ENCODE peak calls at places on chromosomes 2 and 18, in ten cellular contexts. One of them, this sample, is unnamed.

GRCh38 chr2:35343135-35343534 is 1012.4 kb upstream of the CRIM1 start:
- DNase-seq in skeletal muscle cell: no peak
- DNase-seq in progenitor cell of endocrine pancreas: no peak
- DNase-seq in stimulated activated CD8-positive, alpha-beta memory T cell treated with anti-CD3 and anti-CD28 coated beads, Interleukin-15, amount 100 ng/mL, for 24 hours: no peak
- DNase-seq in OCI-LY7: peak; percentile 7
- DNase-seq in neuronal stem cell: no peak
- DNase-seq in stimulated activated CD4-positive, alpha-beta T cell treated with anti-CD3 and anti-CD28 coated beads, Interleukin-4, amount 100 ng/mL, for 24 hours: no peak
- DNase-seq in SHP77: no peak
- DNase-seq in CD4-positive, alpha-beta T cell: no peak
- DNase-seq in GM04504: no peak
- DNase-seq in this sample: no peak

GRCh38 chr2:106816974-106817373 is 69.0 kb downstream of the ST6GAL2 start:
- DNase-seq in skeletal muscle cell: no peak
- DNase-seq in progenitor cell of endocrine pancreas: no peak
- DNase-seq in stimulated activated CD8-positive, alpha-beta memory T cell treated with anti-CD3 and anti-CD28 coated beads, Interleukin-15, amount 100 ng/mL, for 24 hours: no peak
- DNase-seq in OCI-LY7: no peak
- DNase-seq in neuronal stem cell: no peak
- DNase-seq in stimulated activated CD4-positive, alpha-beta T cell treated with anti-CD3 and anti-CD28 coated beads, Interleukin-4, amount 100 ng/mL, for 24 hours: no peak
- DNase-seq in SHP77: no peak
- DNase-seq in CD4-positive, alpha-beta T cell: no peak
- DNase-seq in GM04504: no peak
- DNase-seq in this sample: no peak

GRCh38 chr2:231245253-231246094 is 47.0 kb downstream of the ARMC9 start:
- DNase-seq in skeletal muscle cell: no peak
- DNase-seq in progenitor cell of endocrine pancreas: no peak
- DNase-seq in stimulated activated CD8-positive, alpha-beta memory T cell treated with anti-CD3 and anti-CD28 coated beads, Interleukin-15, amount 100 ng/mL, for 24 hours: no peak
- DNase-seq in OCI-LY7: peak; percentile 23
- DNase-seq in neuronal stem cell: no peak
- DNase-seq in stimulated activated CD4-positive, alpha-beta T cell treated with anti-CD3 and anti-CD28 coated beads, Interleukin-4, amount 100 ng/mL, for 24 hours: no peak
- DNase-seq in SHP77: no peak
- DNase-seq in CD4-positive, alpha-beta T cell: no peak
- DNase-seq in GM04504: no peak
- DNase-seq in this sample: no peak

GRCh38 chr2:9264301-9264700 is 57.7 kb downstream of the ASAP2 start:
- DNase-seq in skeletal muscle cell: no peak
- DNase-seq in progenitor cell of endocrine pancreas: no peak
- DNase-seq in stimulated activated CD8-positive, alpha-beta memory T cell treated with anti-CD3 and anti-CD28 coated beads, Interleukin-15, amount 100 ng/mL, for 24 hours: no peak
- DNase-seq in OCI-LY7: no peak
- DNase-seq in neuronal stem cell: no peak
- DNase-seq in stimulated activated CD4-positive, alpha-beta T cell treated with anti-CD3 and anti-CD28 coated beads, Interleukin-4, amount 100 ng/mL, for 24 hours: no peak
- DNase-seq in SHP77: no peak
- DNase-seq in CD4-positive, alpha-beta T cell: no peak
- DNase-seq in GM04504: no peak
- DNase-seq in this sample: peak; percentile 64

GRCh38 chr18:2513616-2514015 is 57.7 kb downstream of the METTL4 start:
- DNase-seq in skeletal muscle cell: no peak
- DNase-seq in progenitor cell of endocrine pancreas: no peak
- DNase-seq in stimulated activated CD8-positive, alpha-beta memory T cell treated with anti-CD3 and anti-CD28 coated beads, Interleukin-15, amount 100 ng/mL, for 24 hours: no peak
- DNase-seq in OCI-LY7: no peak
- DNase-seq in neuronal stem cell: no peak
- DNase-seq in stimulated activated CD4-positive, alpha-beta T cell treated with anti-CD3 and anti-CD28 coated beads, Interleukin-4, amount 100 ng/mL, for 24 hours: no peak
- DNase-seq in SHP77: no peak
- DNase-seq in CD4-positive, alpha-beta T cell: no peak
- DNase-seq in GM04504: no peak
- DNase-seq in this sample: peak; percentile 10

GRCh38 chr2:134244091-134244490 is 9.8 kb upstream of the MGAT5 start:
- DNase-seq in skeletal muscle cell: no peak
- DNase-seq in progenitor cell of endocrine pancreas: no peak
- DNase-seq in stimulated activated CD8-positive, alpha-beta memory T cell treated with anti-CD3 and anti-CD28 coated beads, Interleukin-15, amount 100 ng/mL, for 24 hours: no peak
- DNase-seq in OCI-LY7: no peak
- DNase-seq in neuronal stem cell: no peak
- DNase-seq in stimulated activated CD4-positive, alpha-beta T cell treated with anti-CD3 and anti-CD28 coated beads, Interleukin-4, amount 100 ng/mL, for 24 hours: no peak
- DNase-seq in SHP77: no peak
- DNase-seq in CD4-positive, alpha-beta T cell: no peak
- DNase-seq in GM04504: no peak
- DNase-seq in this sample: peak; percentile 59

GRCh38 chr2:85924522-85924921 is 35.7 kb upstream of the ST3GAL5 start:
- DNase-seq in skeletal muscle cell: peak; percentile 62
- DNase-seq in progenitor cell of endocrine pancreas: no peak
- DNase-seq in stimulated activated CD8-positive, alpha-beta memory T cell treated with anti-CD3 and anti-CD28 coated beads, Interleukin-15, amount 100 ng/mL, for 24 hours: no peak
- DNase-seq in OCI-LY7: no peak
- DNase-seq in neuronal stem cell: no peak
- DNase-seq in stimulated activated CD4-positive, alpha-beta T cell treated with anti-CD3 and anti-CD28 coated beads, Interleukin-4, amount 100 ng/mL, for 24 hours: no peak
- DNase-seq in SHP77: no peak
- DNase-seq in CD4-positive, alpha-beta T cell: no peak
- DNase-seq in GM04504: peak; percentile 78
- DNase-seq in this sample: peak; percentile 88

GRCh38 chr2:42359894-42360483 is 1.0 kb downstream of the COX7A2L start:
- DNase-seq in skeletal muscle cell: peak; percentile 59
- DNase-seq in progenitor cell of endocrine pancreas: no peak
- DNase-seq in stimulated activated CD8-positive, alpha-beta memory T cell treated with anti-CD3 and anti-CD28 coated beads, Interleukin-15, amount 100 ng/mL, for 24 hours: no peak
- DNase-seq in OCI-LY7: peak; percentile 46
- DNase-seq in neuronal stem cell: no peak
- DNase-seq in stimulated activated CD4-positive, alpha-beta T cell treated with anti-CD3 and anti-CD28 coated beads, Interleukin-4, amount 100 ng/mL, for 24 hours: no peak
- DNase-seq in SHP77: no peak
- DNase-seq in CD4-positive, alpha-beta T cell: no peak
- DNase-seq in GM04504: no peak
- DNase-seq in this sample: peak; percentile 66

GRCh38 chr2:70710276-70710675 is 57.7 kb downstream of the ADD2 start:
- DNase-seq in skeletal muscle cell: no peak
- DNase-seq in progenitor cell of endocrine pancreas: no peak
- DNase-seq in stimulated activated CD8-positive, alpha-beta memory T cell treated with anti-CD3 and anti-CD28 coated beads, Interleukin-15, amount 100 ng/mL, for 24 hours: no peak
- DNase-seq in OCI-LY7: no peak
- DNase-seq in neuronal stem cell: no peak
- DNase-seq in stimulated activated CD4-positive, alpha-beta T cell treated with anti-CD3 and anti-CD28 coated beads, Interleukin-4, amount 100 ng/mL, for 24 hours: no peak
- DNase-seq in SHP77: no peak
- DNase-seq in CD4-positive, alpha-beta T cell: no peak
- DNase-seq in GM04504: no peak
- DNase-seq in this sample: peak; percentile 4

GRCh38 chr2:218983971-218984238 is 1.1 kb downstream of the FEV start:
- DNase-seq in skeletal muscle cell: no peak
- DNase-seq in progenitor cell of endocrine pancreas: no peak
- DNase-seq in stimulated activated CD8-positive, alpha-beta memory T cell treated with anti-CD3 and anti-CD28 coated beads, Interleukin-15, amount 100 ng/mL, for 24 hours: no peak
- DNase-seq in OCI-LY7: no peak
- DNase-seq in neuronal stem cell: no peak
- DNase-seq in stimulated activated CD4-positive, alpha-beta T cell treated with anti-CD3 and anti-CD28 coated beads, Interleukin-4, amount 100 ng/mL, for 24 hours: no peak
- DNase-seq in SHP77: no peak
- DNase-seq in CD4-positive, alpha-beta T cell: no peak
- DNase-seq in GM04504: no peak
- DNase-seq in this sample: no peak

GRCh38 chr2:43075906-43076585 is 150.4 kb downstream of the ZFP36L2 start:
- DNase-seq in skeletal muscle cell: peak; percentile 88
- DNase-seq in progenitor cell of endocrine pancreas: no peak
- DNase-seq in stimulated activated CD8-positive, alpha-beta memory T cell treated with anti-CD3 and anti-CD28 coated beads, Interleukin-15, amount 100 ng/mL, for 24 hours: no peak
- DNase-seq in OCI-LY7: no peak
- DNase-seq in neuronal stem cell: no peak
- DNase-seq in stimulated activated CD4-positive, alpha-beta T cell treated with anti-CD3 and anti-CD28 coated beads, Interleukin-4, amount 100 ng/mL, for 24 hours: no peak
- DNase-seq in SHP77: no peak
- DNase-seq in CD4-positive, alpha-beta T cell: no peak
- DNase-seq in GM04504: no peak
- DNase-seq in this sample: peak; percentile 94

GRCh38 chr2:73156539-73157124 is 43.9 kb upstream of the RAB11FIP5 start:
- DNase-seq in skeletal muscle cell: no peak
- DNase-seq in progenitor cell of endocrine pancreas: peak; percentile 49
- DNase-seq in stimulated activated CD8-positive, alpha-beta memory T cell treated with anti-CD3 and anti-CD28 coated beads, Interleukin-15, amount 100 ng/mL, for 24 hours: no peak
- DNase-seq in OCI-LY7: no peak
- DNase-seq in neuronal stem cell: peak; percentile 57
- DNase-seq in stimulated activated CD4-positive, alpha-beta T cell treated with anti-CD3 and anti-CD28 coated beads, Interleukin-4, amount 100 ng/mL, for 24 hours: peak; percentile 42
- DNase-seq in SHP77: peak; percentile 55
- DNase-seq in CD4-positive, alpha-beta T cell: peak; percentile 14
- DNase-seq in GM04504: no peak
- DNase-seq in this sample: peak; percentile 61

GRCh38 chr18:13610517-13610916 is 115.8 kb downstream of the FAM210A start:
- DNase-seq in skeletal muscle cell: no peak
- DNase-seq in progenitor cell of endocrine pancreas: no peak
- DNase-seq in stimulated activated CD8-positive, alpha-beta memory T cell treated with anti-CD3 and anti-CD28 coated beads, Interleukin-15, amount 100 ng/mL, for 24 hours: no peak
- DNase-seq in OCI-LY7: peak; percentile 50
- DNase-seq in neuronal stem cell: no peak
- DNase-seq in stimulated activated CD4-positive, alpha-beta T cell treated with anti-CD3 and anti-CD28 coated beads, Interleukin-4, amount 100 ng/mL, for 24 hours: no peak
- DNase-seq in SHP77: no peak
- DNase-seq in CD4-positive, alpha-beta T cell: no peak
- DNase-seq in GM04504: no peak
- DNase-seq in this sample: no peak

GRCh38 chr2:217822296-217823252 is 180.2 kb downstream of the TNS1 start:
- DNase-seq in skeletal muscle cell: no peak
- DNase-seq in progenitor cell of endocrine pancreas: no peak
- DNase-seq in stimulated activated CD8-positive, alpha-beta memory T cell treated with anti-CD3 and anti-CD28 coated beads, Interleukin-15, amount 100 ng/mL, for 24 hours: no peak
- DNase-seq in OCI-LY7: no peak
- DNase-seq in neuronal stem cell: no peak
- DNase-seq in stimulated activated CD4-positive, alpha-beta T cell treated with anti-CD3 and anti-CD28 coated beads, Interleukin-4, amount 100 ng/mL, for 24 hours: no peak
- DNase-seq in SHP77: no peak
- DNase-seq in CD4-positive, alpha-beta T cell: no peak
- DNase-seq in GM04504: no peak
- DNase-seq in this sample: no peak

GRCh38 chr2:101725515-101726192 is 28.1 kb downstream of the MAP4K4 start:
- DNase-seq in skeletal muscle cell: no peak
- DNase-seq in progenitor cell of endocrine pancreas: no peak
- DNase-seq in stimulated activated CD8-positive, alpha-beta memory T cell treated with anti-CD3 and anti-CD28 coated beads, Interleukin-15, amount 100 ng/mL, for 24 hours: no peak
- DNase-seq in OCI-LY7: peak; percentile 45
- DNase-seq in neuronal stem cell: no peak
- DNase-seq in stimulated activated CD4-positive, alpha-beta T cell treated with anti-CD3 and anti-CD28 coated beads, Interleukin-4, amount 100 ng/mL, for 24 hours: no peak
- DNase-seq in SHP77: no peak
- DNase-seq in CD4-positive, alpha-beta T cell: no peak
- DNase-seq in GM04504: no peak
- DNase-seq in this sample: peak; percentile 50

GRCh38 chr2:20214566-20215182 is 10.3 kb downstream of the SDC1 start:
- DNase-seq in skeletal muscle cell: no peak
- DNase-seq in progenitor cell of endocrine pancreas: no peak
- DNase-seq in stimulated activated CD8-positive, alpha-beta memory T cell treated with anti-CD3 and anti-CD28 coated beads, Interleukin-15, amount 100 ng/mL, for 24 hours: no peak
- DNase-seq in OCI-LY7: no peak
- DNase-seq in neuronal stem cell: no peak
- DNase-seq in stimulated activated CD4-positive, alpha-beta T cell treated with anti-CD3 and anti-CD28 coated beads, Interleukin-4, amount 100 ng/mL, for 24 hours: no peak
- DNase-seq in SHP77: no peak
- DNase-seq in CD4-positive, alpha-beta T cell: no peak
- DNase-seq in GM04504: no peak
- DNase-seq in this sample: no peak

GRCh38 chr2:140457483-140457882 is 1673.3 kb downstream of the LRP1B start:
- DNase-seq in skeletal muscle cell: no peak
- DNase-seq in progenitor cell of endocrine pancreas: no peak
- DNase-seq in stimulated activated CD8-positive, alpha-beta memory T cell treated with anti-CD3 and anti-CD28 coated beads, Interleukin-15, amount 100 ng/mL, for 24 hours: no peak
- DNase-seq in OCI-LY7: no peak
- DNase-seq in neuronal stem cell: no peak
- DNase-seq in stimulated activated CD4-positive, alpha-beta T cell treated with anti-CD3 and anti-CD28 coated beads, Interleukin-4, amount 100 ng/mL, for 24 hours: no peak
- DNase-seq in SHP77: peak; percentile 14
- DNase-seq in CD4-positive, alpha-beta T cell: no peak
- DNase-seq in GM04504: no peak
- DNase-seq in this sample: no peak

GRCh38 chr2:138275881-138276280 is 225.7 kb upstream of the SPOPL start:
- DNase-seq in skeletal muscle cell: no peak
- DNase-seq in progenitor cell of endocrine pancreas: no peak
- DNase-seq in stimulated activated CD8-positive, alpha-beta memory T cell treated with anti-CD3 and anti-CD28 coated beads, Interleukin-15, amount 100 ng/mL, for 24 hours: no peak
- DNase-seq in OCI-LY7: no peak
- DNase-seq in neuronal stem cell: no peak
- DNase-seq in stimulated activated CD4-positive, alpha-beta T cell treated with anti-CD3 and anti-CD28 coated beads, Interleukin-4, amount 100 ng/mL, for 24 hours: no peak
- DNase-seq in SHP77: no peak
- DNase-seq in CD4-positive, alpha-beta T cell: no peak
- DNase-seq in GM04504: no peak
- DNase-seq in this sample: peak; percentile 62

GRCh38 chr18:50009772-50010171 is 185.2 kb downstream of the MYO5B start:
- DNase-seq in skeletal muscle cell: no peak
- DNase-seq in progenitor cell of endocrine pancreas: peak; percentile 16
- DNase-seq in stimulated activated CD8-positive, alpha-beta memory T cell treated with anti-CD3 and anti-CD28 coated beads, Interleukin-15, amount 100 ng/mL, for 24 hours: no peak
- DNase-seq in OCI-LY7: peak; percentile 36
- DNase-seq in neuronal stem cell: peak; percentile 15
- DNase-seq in stimulated activated CD4-positive, alpha-beta T cell treated with anti-CD3 and anti-CD28 coated beads, Interleukin-4, amount 100 ng/mL, for 24 hours: peak; percentile 24
- DNase-seq in SHP77: peak; percentile 16
- DNase-seq in CD4-positive, alpha-beta T cell: peak; percentile 3
- DNase-seq in GM04504: no peak
- DNase-seq in this sample: peak; percentile 31

GRCh38 chr18:13067124-13067523 is 76.0 kb downstream of the CEP192 start:
- DNase-seq in skeletal muscle cell: no peak
- DNase-seq in progenitor cell of endocrine pancreas: no peak
- DNase-seq in stimulated activated CD8-positive, alpha-beta memory T cell treated with anti-CD3 and anti-CD28 coated beads, Interleukin-15, amount 100 ng/mL, for 24 hours: no peak
- DNase-seq in OCI-LY7: no peak
- DNase-seq in neuronal stem cell: no peak
- DNase-seq in stimulated activated CD4-positive, alpha-beta T cell treated with anti-CD3 and anti-CD28 coated beads, Interleukin-4, amount 100 ng/mL, for 24 hours: peak; percentile 24
- DNase-seq in SHP77: no peak
- DNase-seq in CD4-positive, alpha-beta T cell: no peak
- DNase-seq in GM04504: no peak
- DNase-seq in this sample: no peak

GRCh38 chr2:77520981-77521380 is 1.2 kb downstream of the LRRTM4 start:
- DNase-seq in skeletal muscle cell: no peak
- DNase-seq in progenitor cell of endocrine pancreas: no peak
- DNase-seq in stimulated activated CD8-positive, alpha-beta memory T cell treated with anti-CD3 and anti-CD28 coated beads, Interleukin-15, amount 100 ng/mL, for 24 hours: no peak
- DNase-seq in OCI-LY7: no peak
- DNase-seq in neuronal stem cell: peak; percentile 9
- DNase-seq in stimulated activated CD4-positive, alpha-beta T cell treated with anti-CD3 and anti-CD28 coated beads, Interleukin-4, amount 100 ng/mL, for 24 hours: no peak
- DNase-seq in SHP77: no peak
- DNase-seq in CD4-positive, alpha-beta T cell: no peak
- DNase-seq in GM04504: no peak
- DNase-seq in this sample: no peak

GRCh38 chr2:101736861-101737291 is 39.4 kb downstream of the MAP4K4 start:
- DNase-seq in skeletal muscle cell: no peak
- DNase-seq in progenitor cell of endocrine pancreas: no peak
- DNase-seq in stimulated activated CD8-positive, alpha-beta memory T cell treated with anti-CD3 and anti-CD28 coated beads, Interleukin-15, amount 100 ng/mL, for 24 hours: no peak
- DNase-seq in OCI-LY7: no peak
- DNase-seq in neuronal stem cell: no peak
- DNase-seq in stimulated activated CD4-positive, alpha-beta T cell treated with anti-CD3 and anti-CD28 coated beads, Interleukin-4, amount 100 ng/mL, for 24 hours: peak; percentile 56
- DNase-seq in SHP77: no peak
- DNase-seq in CD4-positive, alpha-beta T cell: no peak
- DNase-seq in GM04504: peak; percentile 47
- DNase-seq in this sample: peak; percentile 87

GRCh38 chr2:179974743-179975142 is 32.4 kb downstream of the CWC22 start:
- DNase-seq in skeletal muscle cell: no peak
- DNase-seq in progenitor cell of endocrine pancreas: no peak
- DNase-seq in stimulated activated CD8-positive, alpha-beta memory T cell treated with anti-CD3 and anti-CD28 coated beads, Interleukin-15, amount 100 ng/mL, for 24 hours: no peak
- DNase-seq in OCI-LY7: no peak
- DNase-seq in neuronal stem cell: no peak
- DNase-seq in stimulated activated CD4-positive, alpha-beta T cell treated with anti-CD3 and anti-CD28 coated beads, Interleukin-4, amount 100 ng/mL, for 24 hours: no peak
- DNase-seq in SHP77: no peak
- DNase-seq in CD4-positive, alpha-beta T cell: no peak
- DNase-seq in GM04504: no peak
- DNase-seq in this sample: no peak

GRCh38 chr18:13641551-13642439 is 84.6 kb downstream of the FAM210A start:
- DNase-seq in skeletal muscle cell: no peak
- DNase-seq in progenitor cell of endocrine pancreas: no peak
- DNase-seq in stimulated activated CD8-positive, alpha-beta memory T cell treated with anti-CD3 and anti-CD28 coated beads, Interleukin-15, amount 100 ng/mL, for 24 hours: no peak
- DNase-seq in OCI-LY7: no peak
- DNase-seq in neuronal stem cell: no peak
- DNase-seq in stimulated activated CD4-positive, alpha-beta T cell treated with anti-CD3 and anti-CD28 coated beads, Interleukin-4, amount 100 ng/mL, for 24 hours: no peak
- DNase-seq in SHP77: no peak
- DNase-seq in CD4-positive, alpha-beta T cell: no peak
- DNase-seq in GM04504: no peak
- DNase-seq in this sample: no peak

GRCh38 chr2:148927010-148927409 is 52.0 kb downstream of the KIF5C start:
- DNase-seq in skeletal muscle cell: no peak
- DNase-seq in progenitor cell of endocrine pancreas: no peak
- DNase-seq in stimulated activated CD8-positive, alpha-beta memory T cell treated with anti-CD3 and anti-CD28 coated beads, Interleukin-15, amount 100 ng/mL, for 24 hours: no peak
- DNase-seq in OCI-LY7: no peak
- DNase-seq in neuronal stem cell: no peak
- DNase-seq in stimulated activated CD4-positive, alpha-beta T cell treated with anti-CD3 and anti-CD28 coated beads, Interleukin-4, amount 100 ng/mL, for 24 hours: peak; percentile 8
- DNase-seq in SHP77: no peak
- DNase-seq in CD4-positive, alpha-beta T cell: peak; percentile 13
- DNase-seq in GM04504: no peak
- DNase-seq in this sample: no peak

GRCh38 chr2:106638609-106639008 is 151.4 kb downstream of the CD8B2 start:
- DNase-seq in skeletal muscle cell: no peak
- DNase-seq in progenitor cell of endocrine pancreas: no peak
- DNase-seq in stimulated activated CD8-positive, alpha-beta memory T cell treated with anti-CD3 and anti-CD28 coated beads, Interleukin-15, amount 100 ng/mL, for 24 hours: no peak
- DNase-seq in OCI-LY7: no peak
- DNase-seq in neuronal stem cell: no peak
- DNase-seq in stimulated activated CD4-positive, alpha-beta T cell treated with anti-CD3 and anti-CD28 coated beads, Interleukin-4, amount 100 ng/mL, for 24 hours: no peak
- DNase-seq in SHP77: no peak
- DNase-seq in CD4-positive, alpha-beta T cell: no peak
- DNase-seq in GM04504: no peak
- DNase-seq in this sample: no peak

GRCh38 chr2:199882667-199883066 is 28.4 kb upstream of the C2orf69 start:
- DNase-seq in skeletal muscle cell: no peak
- DNase-seq in progenitor cell of endocrine pancreas: no peak
- DNase-seq in stimulated activated CD8-positive, alpha-beta memory T cell treated with anti-CD3 and anti-CD28 coated beads, Interleukin-15, amount 100 ng/mL, for 24 hours: no peak
- DNase-seq in OCI-LY7: no peak
- DNase-seq in neuronal stem cell: no peak
- DNase-seq in stimulated activated CD4-positive, alpha-beta T cell treated with anti-CD3 and anti-CD28 coated beads, Interleukin-4, amount 100 ng/mL, for 24 hours: no peak
- DNase-seq in SHP77: no peak
- DNase-seq in CD4-positive, alpha-beta T cell: no peak
- DNase-seq in GM04504: no peak
- DNase-seq in this sample: no peak

GRCh38 chr2:230661072-230661957 is 51.3 kb upstream of the CAB39 start:
- DNase-seq in skeletal muscle cell: no peak
- DNase-seq in progenitor cell of endocrine pancreas: no peak
- DNase-seq in stimulated activated CD8-positive, alpha-beta memory T cell treated with anti-CD3 and anti-CD28 coated beads, Interleukin-15, amount 100 ng/mL, for 24 hours: no peak
- DNase-seq in OCI-LY7: no peak
- DNase-seq in neuronal stem cell: no peak
- DNase-seq in stimulated activated CD4-positive, alpha-beta T cell treated with anti-CD3 and anti-CD28 coated beads, Interleukin-4, amount 100 ng/mL, for 24 hours: peak; percentile 64
- DNase-seq in SHP77: no peak
- DNase-seq in CD4-positive, alpha-beta T cell: peak; percentile 22
- DNase-seq in GM04504: no peak
- DNase-seq in this sample: no peak